ENCODE peak calls at places on chromosomes 1 and 21, in four cellular contexts. V, F, M and L are unnamed samples.

GRCh38 chr1:170162385-170163226 is 16.8 kb downstream of the NTMT2 start:
- DNase-seq in V (peak), F (no peak), M (no peak), L (no peak)

GRCh38 chr1:228004331-228004871 is 2.4 kb upstream of the WNT3A start:
- DNase-seq in V (peak), F (peak), M (no peak), L (peak)

GRCh38 chr1:228018125-228018398 is 11.3 kb downstream of the WNT3A start:
- DNase-seq in V (no peak), F (no peak), M (no peak), L (no peak)

GRCh38 chr1:117171900-117172501 is 38.7 kb downstream of the VTCN1 start:
- DNase-seq in V (peak), F (no peak), M (no peak), L (no peak)

GRCh38 chr1:231383159-231383855 is 38.8 kb downstream of the EGLN1 start:
- DNase-seq in V (no peak), F (no peak), M (no peak), L (no peak)

GRCh38 chr1:237261198-237261597 is 219.2 kb downstream of the RYR2 start:
- DNase-seq in V (no peak), F (peak), M (no peak), L (no peak)

GRCh38 chr1:19344372-19344810 is 32.3 kb downstream of the SLC66A1 start:
- DNase-seq in V (peak), F (peak), M (no peak), L (peak)

GRCh38 chr1:107919953-107920352 is 45.0 kb downstream of the VAV3 start:
- DNase-seq in V (no peak), F (no peak), M (no peak), L (no peak)

GRCh38 chr1:27339213-27339612 is 2.6 kb upstream of the SYTL1 start:
- DNase-seq in V (no peak), F (no peak), M (no peak), L (no peak)

GRCh38 chr1:196723325-196724185 is 51.1 kb upstream of the CFHR3 start:
- DNase-seq in V (peak), F (peak), M (no peak), L (peak)

GRCh38 chr1:52059326-52059725 is 3.2 kb downstream of the BTF3L4 start:
- DNase-seq in V (no peak), F (no peak), M (no peak), L (no peak)

GRCh38 chr21:31609081-31609480 is 50.4 kb upstream of the SOD1 start:
- DNase-seq in V (no peak), F (no peak), M (no peak), L (no peak)

GRCh38 chr1:47407481-47407880 is 8.6 kb upstream of the FOXE3 start:
- DNase-seq in V (no peak), F (no peak), M (no peak), L (no peak)

GRCh38 chr1:165434264-165434663 is 10.7 kb downstream of the RXRG start:
- DNase-seq in V (no peak), F (no peak), M (no peak), L (no peak)

GRCh38 chr1:31564606-31564989 is 11.7 kb upstream of the TINAGL1 start:
- DNase-seq in V (no peak), F (no peak), M (no peak), L (no peak)

GRCh38 chr21:46096997-46097825 is 701 bp upstream of the COL6A2 start:
- DNase-seq in V (no peak), F (no peak), M (no peak), L (no peak)

GRCh38 chr1:3671371-3672180 is 19.3 kb downstream of the TP73 start:
- DNase-seq in V (no peak), F (no peak), M (no peak), L (no peak)

GRCh38 chr1:156797212-156797871 is 19.3 kb downstream of the SH2D2A start:
- DNase-seq in V (peak), F (peak), M (no peak), L (peak)

GRCh38 chr21:29557200-29557599 is 258.5 kb downstream of the BACH1 start:
- DNase-seq in V (no peak), F (no peak), M (no peak), L (no peak)

GRCh38 chr1:56060901-56061300 is 518.5 kb downstream of the PLPP3 start:
- DNase-seq in V (no peak), F (no peak), M (no peak), L (no peak)

GRCh38 chr1:199512037-199512710 is 515.3 kb upstream of the NR5A2 start:
- DNase-seq in V (no peak), F (no peak), M (no peak), L (no peak)

GRCh38 chr1:14787604-14788003 is 189.1 kb downstream of the KAZN start:
- DNase-seq in V (no peak), F (no peak), M (no peak), L (no peak)

GRCh38 chr1:2547210-2548067 is 8.7 kb upstream of the TNFRSF14 start:
- DNase-seq in V (no peak), F (no peak), M (no peak), L (no peak)

GRCh38 chr1:183711691-183712401 is 58.7 kb upstream of the APOBEC4 start:
- DNase-seq in V (no peak), F (peak), M (no peak), L (no peak)

GRCh38 chr1:220326578-220326977 is 54.3 kb upstream of the RAB3GAP2 start:
- DNase-seq in V (no peak), F (no peak), M (no peak), L (no peak)

GRCh38 chr1:197989058-197989457 is 71.9 kb downstream of the LHX9 start:
- DNase-seq in V (no peak), F (no peak), M (no peak), L (no peak)

GRCh38 chr1:56511323-56511722 is 68.0 kb downstream of the PLPP3 start:
- DNase-seq in V (no peak), F (no peak), M (no peak), L (no peak)

GRCh38 chr1:229022595-229023350 is 248.1 kb upstream of the RAB4A start:
- DNase-seq in V (peak), F (no peak), M (no peak), L (no peak)

GRCh38 chr1:41442697-41443251 is 41.7 kb downstream of the EDN2 start:
- DNase-seq in V (no peak), F (peak), M (no peak), L (no peak)

GRCh38 chr21:27812279-27812678 is 845.4 kb upstream of the ADAMTS5 start:
- DNase-seq in V (no peak), F (no peak), M (no peak), L (no peak)

GRCh38 chr1:153805042-153805745 is 30.0 kb downstream of the SLC27A3 start:
- DNase-seq in V (no peak), F (no peak), M (peak), L (peak)

GRCh38 chr1:21914880-21915640 is 22.1 kb downstream of the HSPG2 start:
- DNase-seq in V (no peak), F (peak), M (no peak), L (no peak)

GRCh38 chr1:222712253-222713090 is at the start of the genes AIDA and BROX:
- DNase-seq in V (peak), F (peak), M (no peak), L (peak)

GRCh38 chr1:222713091-222714012 is 988 bp downstream of the BROX start:
- DNase-seq in V (peak), F (peak), M (peak), L (peak)

GRCh38 chr1:222706815-222707214 is 5.5 kb downstream of the AIDA start:
- DNase-seq in V (no peak), F (no peak), M (no peak), L (no peak)

GRCh38 chr1:222709700-222710153 is 2.6 kb downstream of the AIDA start:
- DNase-seq in V (no peak), F (peak), M (no peak), L (no peak)

DNA sequence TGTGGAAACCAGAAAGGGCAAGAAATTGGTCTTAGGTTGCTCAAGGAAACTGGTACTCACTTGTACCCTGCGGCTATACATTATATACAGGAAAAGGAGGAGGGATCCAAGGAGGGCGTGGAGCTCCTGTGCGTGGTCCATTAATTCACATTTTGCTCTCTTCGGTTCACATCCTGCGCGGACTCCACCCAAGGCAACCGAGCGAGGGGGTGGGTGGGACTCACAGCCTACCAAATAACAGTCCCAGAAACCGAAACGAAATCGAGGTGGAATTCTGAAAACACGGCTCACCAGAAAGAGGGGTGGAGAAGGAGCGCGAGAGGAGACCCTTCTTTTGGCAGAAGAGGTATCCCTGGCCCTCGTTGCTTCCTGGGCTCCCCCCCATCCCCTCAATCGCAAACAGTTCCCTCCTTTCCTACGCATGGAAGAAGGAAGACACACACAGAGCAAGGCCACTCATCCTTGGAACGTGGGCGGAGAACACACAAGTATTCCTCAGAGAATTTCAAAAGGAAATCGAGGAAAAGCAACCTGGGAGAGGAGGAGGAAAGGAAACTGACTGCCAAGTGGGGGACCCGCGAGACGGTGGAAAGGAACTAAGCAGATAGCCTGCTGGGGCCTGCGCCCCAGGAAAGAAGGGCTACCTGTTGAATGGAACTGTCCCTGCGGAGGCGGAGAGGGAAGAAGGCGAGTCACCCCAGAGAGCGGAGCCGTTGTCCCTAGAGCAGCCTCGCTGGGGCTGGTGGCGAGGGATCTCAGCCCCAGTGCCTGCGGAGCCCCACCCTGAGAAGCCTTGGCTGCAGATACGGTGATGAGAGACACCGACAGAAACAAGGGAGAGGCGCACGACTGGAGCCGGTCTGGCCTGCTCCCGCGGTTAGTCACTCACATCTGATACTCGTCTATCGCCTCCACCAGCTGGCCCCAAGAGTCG is 705 bp downstream of the AIDA start:
- DNase-seq in V (peak), F (peak), M (no peak), L (peak)
- TF ChIP-seq EP300 in V (no peak), F (no peak), M (no peak), L (no peak)

DNA sequence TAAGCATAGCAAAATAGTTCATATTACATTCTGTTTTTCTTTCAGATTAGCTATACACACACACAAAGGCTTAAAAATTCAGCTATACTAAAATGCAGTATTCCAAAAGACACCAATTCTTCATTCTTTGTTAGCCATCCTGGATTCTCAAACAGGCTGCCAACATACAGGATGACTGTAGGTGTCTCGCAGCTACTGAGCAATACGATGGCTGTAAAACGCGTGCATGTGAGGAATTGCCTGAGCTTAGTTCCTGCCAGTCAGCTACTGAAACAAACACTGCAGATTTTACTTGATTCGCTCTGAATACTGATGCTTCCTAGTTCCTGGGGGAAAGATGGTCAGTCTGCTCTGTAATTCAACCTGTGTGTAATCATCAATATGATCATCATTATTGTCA is 24.7 kb upstream of the HMGN1 start:
- DNase-seq in V (peak), F (peak), M (no peak), L (no peak)
- TF ChIP-seq PBX3 in V (no peak), F (no peak), M (no peak), L (no peak)

GRCh38 chr1:159881930-159882839 is 17.8 kb downstream of the CFAP45 start:
- DNase-seq in V (peak), F (peak), M (no peak), L (peak)

GRCh38 chr1:159880435-159880834 is 18.0 kb upstream of the VSIG8 start:
- DNase-seq in V (no peak), F (no peak), M (no peak), L (no peak)

GRCh38 chr1:159879136-159879535 is 16.7 kb upstream of the VSIG8 start:
- DNase-seq in V (no peak), F (no peak), M (no peak), L (no peak)

GRCh38 chr1:159877695-159878444 is 15.4 kb upstream of the VSIG8 start:
- DNase-seq in V (no peak), F (no peak), M (no peak), L (no peak)

GRCh38 chr1:159879977-159880376 is 17.5 kb upstream of the VSIG8 start:
- DNase-seq in V (no peak), F (no peak), M (no peak), L (peak)
- TF ChIP-seq EP300 in V (no peak), F (no peak), M (no peak), L (no peak)

GRCh38 chr21:42019101-42019605 is 9.0 kb upstream of the ZBTB21 start:
- DNase-seq in V (no peak), F (no peak), M (no peak), L (no peak)
- TF ChIP-seq PBX3 in V (no peak), F (no peak), M (no peak), L (no peak)

GRCh38 chr1:11339346-11340247 is 66.6 kb downstream of the UBIAD1 start:
- DNase-seq in V (no peak), F (peak), M (no peak), L (no peak)
- TF ChIP-seq EP300 in V (no peak), F (no peak), M (no peak), L (no peak)